ENCODE peak calls at places on chromosomes 4 and X, in seven cellular contexts. Z is H1, C is vagina, Y is breast epithelium, R is HCT116, A is stomach, F is GM12878. N is an unnamed sample.

GRCh38 chr4:68074397-68074796 is 55.3 kb downstream of the TMPRSS11F start:
- DNase-seq in Z (no peak), C (no peak), Y (no peak), R (no peak), A (no peak), F (no peak), N (no peak)

GRCh38 chr4:101050088-101050835 is 297.1 kb downstream of the PPP3CA start:
- DNase-seq in Z (no peak), C (no peak), Y (no peak), R (no peak), A (no peak), F (no peak), N (no peak)

GRCh38 chr4:38523524-38524448 is 140.2 kb upstream of the KLF3 start:
- DNase-seq in Z (no peak), C (no peak), Y (no peak), R (no peak), A (no peak), F (peak), N (no peak)

GRCh38 chr4:37595875-37596402 is 90.2 kb downstream of the RELL1 start:
- DNase-seq in Z (no peak), C (no peak), Y (no peak), R (no peak), A (no peak), F (no peak), N (no peak)

GRCh38 chr4:112895785-112896184 is 153.7 kb upstream of the ANK2 start:
- DNase-seq in Z (peak), C (no peak), Y (no peak), R (no peak), A (no peak), F (peak), N (no peak)

GRCh38 chrX:78437621-78438020 is 110.2 kb upstream of the CYSLTR1 start:
- DNase-seq in Z (no peak), C (no peak), Y (no peak), R (no peak), A (no peak), F (no peak), N (no peak)

GRCh38 chr4:151304755-151305154 is 20.6 kb downstream of the SH3D19 start:
- DNase-seq in Z (no peak), C (no peak), Y (no peak), R (no peak), A (no peak), F (no peak), N (no peak)

GRCh38 chr4:112038861-112039260 is 106.4 kb upstream of the FAM241A start:
- DNase-seq in Z (no peak), C (no peak), Y (no peak), R (no peak), A (no peak), F (no peak), N (no peak)

GRCh38 chr4:6941796-6942195 is 32.2 kb downstream of the TBC1D14 start:
- DNase-seq in Z (no peak), C (no peak), Y (no peak), R (no peak), A (no peak), F (no peak), N (no peak)

GRCh38 chr4:137370206-137370633 is 162.1 kb downstream of the PCDH18 start:
- DNase-seq in Z (no peak), C (no peak), Y (no peak), R (no peak), A (no peak), F (no peak), N (no peak)

GRCh38 chr4:122539861-122540465 is 80.9 kb downstream of the IL21 start:
- DNase-seq in Z (no peak), C (no peak), Y (no peak), R (no peak), A (no peak), F (no peak), N (no peak)

GRCh38 chr4:1072830-1073446 is 40.4 kb downstream of the RNF212 start:
- DNase-seq in Z (no peak), C (no peak), Y (peak), R (peak), A (peak), F (no peak), N (peak)

GRCh38 chrX:141924293-141924692 is 20.6 kb downstream of the MAGEC1 start:
- DNase-seq in Z (no peak), C (no peak), Y (no peak), R (no peak), A (no peak), F (no peak), N (no peak)

GRCh38 chr4:123825596-123826291 is 429.1 kb downstream of the SPRY1 start:
- DNase-seq in Z (no peak), C (no peak), Y (no peak), R (no peak), A (no peak), F (no peak), N (no peak)

GRCh38 chr4:175346381-175346780 is 428.2 kb downstream of the ADAM29 start:
- DNase-seq in Z (no peak), C (no peak), Y (no peak), R (no peak), A (no peak), F (no peak), N (no peak)

GRCh38 chrX:128458888-128459287 is 406.7 kb upstream of the ACTRT1 start:
- DNase-seq in Z (no peak), C (no peak), Y (no peak), R (no peak), A (no peak), F (no peak), N (no peak)

GRCh38 chrX:38595801-38596200 is 34.5 kb downstream of the TSPAN7 start:
- DNase-seq in Z (no peak), C (no peak), Y (no peak), R (no peak), A (no peak), F (no peak), N (no peak)

GRCh38 chr4:11428161-11428700 is 463 bp downstream of the HS3ST1 start:
- DNase-seq in Z (no peak), C (no peak), Y (no peak), R (no peak), A (no peak), F (no peak), N (peak)

GRCh38 chrX:16487620-16488380 is 162.2 kb upstream of the S100G start:
- DNase-seq in Z (no peak), C (no peak), Y (no peak), R (no peak), A (no peak), F (no peak), N (no peak)

DNA sequence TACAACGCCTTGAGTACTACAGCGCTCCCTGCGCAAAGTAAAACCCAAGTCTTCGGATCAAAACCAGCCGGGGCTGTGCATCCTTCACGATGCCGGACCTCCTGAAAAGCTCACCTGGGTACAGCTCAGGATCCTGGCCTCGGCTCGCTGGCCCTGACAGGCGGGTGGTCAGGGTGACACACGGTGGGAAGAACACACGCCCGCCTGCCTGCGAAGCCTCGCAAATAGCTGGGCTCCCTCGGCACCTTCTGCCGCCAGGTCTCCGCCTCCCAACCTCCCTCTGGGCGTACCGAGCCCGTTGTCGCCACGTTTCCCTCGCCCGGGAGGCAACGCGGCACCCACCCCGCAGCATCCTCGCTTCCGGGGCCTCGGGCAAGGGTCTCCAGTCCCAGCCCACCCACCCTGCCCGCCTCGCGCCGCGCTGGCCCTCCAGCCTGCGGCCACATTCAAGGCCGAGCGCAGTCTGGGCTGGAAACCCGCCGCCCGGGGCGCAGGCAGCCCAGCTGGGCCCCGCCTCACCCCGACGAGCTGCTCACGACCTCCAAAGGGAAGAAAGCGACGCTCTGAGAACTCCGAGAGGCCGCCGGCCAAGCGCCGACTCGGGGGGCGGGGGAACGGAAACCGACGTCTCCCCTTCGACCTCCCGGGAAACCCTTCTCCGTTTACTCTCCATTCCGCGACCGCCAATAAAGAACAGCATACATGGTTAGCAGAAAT is 542 bp downstream of the PPM1K start:
- DNase-seq in Z (no peak), C (no peak), Y (peak), R (peak), A (peak), F (no peak), N (peak)
- TF ChIP-seq POLR2A in Z (no peak), C (no peak), Y (no peak), R (no peak), A (no peak), F (peak), N (peak)

GRCh38 chr4:187865914-187866313 is 129.7 kb upstream of the ZFP42 start:
- DNase-seq in Z (no peak), C (no peak), Y (no peak), R (peak), A (no peak), F (no peak), N (no peak)
- TF ChIP-seq CTCF in Z (no peak), C (no peak), Y (no peak), R (no peak), A (no peak), F (no peak), N (no peak)

GRCh38 chr4:78756721-78757120 is 19.4 kb upstream of the BMP2K start:
- DNase-seq in Z (no peak), C (no peak), Y (no peak), R (no peak), A (no peak), F (no peak), N (no peak)
- TF ChIP-seq POLR2AphosphoS5 in Z (no peak), C (no peak), Y (no peak), R (no peak), A (no peak), F (no peak), N (no peak)

GRCh38 chrX:119565110-119565663 is at the start of gene STEEP1:
- DNase-seq in Z (peak), C (peak), Y (peak), R (peak), A (peak), F (peak), N (no peak)
- TF ChIP-seq POLR2A in Z (peak), C (no peak), Y (no peak), R (no peak), A (no peak), F (peak), N (peak)

GRCh38 chr4:132818091-132818490 is 331.0 kb upstream of the PCDH10 start:
- DNase-seq in Z (peak), C (no peak), Y (no peak), R (no peak), A (no peak), F (no peak), N (peak)
- TF ChIP-seq CTCF in Z (peak), C (no peak), Y (no peak), R (no peak), A (no peak), F (no peak), N (no peak)